ENCODE peak calls at places on chromosomes 1 and 21, in eight cellular contexts. B is astrocyte, G is tibial nerve, K is right lobe of liver, F is chondrocyte, W is progenitor cell of endocrine pancreas, I is GM06990, N is brain microvascular endothelial cell. X is an unnamed sample.

GRCh38 chr21:38914531-38915385 is 109.0 kb downstream of the ETS2 start:
- DNase-seq in N (no peak), W (no peak), G (no peak), K (peak), I (no peak), F (no peak), B (peak), X (no peak)

GRCh38 chr1:185720633-185721272 is 13.4 kb upstream of the HMCN1 start:
- DNase-seq in B (peak), G (no peak), F (no peak), I (no peak), W (no peak), N (peak), K (no peak), X (peak)

GRCh38 chr1:221030121-221030649 is 150.9 kb downstream of the HLX start:
- DNase-seq in B (no peak), G (no peak), N (no peak), F (no peak), K (no peak), W (no peak), I (no peak), X (no peak)

GRCh38 chr1:243883551-243883950 is 33.5 kb upstream of the AKT3 start:
- DNase-seq in I (no peak), W (no peak), B (peak), F (no peak), G (no peak), K (no peak), N (peak), X (peak)

GRCh38 chr1:22582670-22583635 is 19.7 kb downstream of the EPHA8 start:
- DNase-seq in I (no peak), W (no peak), G (no peak), F (no peak), B (no peak), K (no peak), N (no peak), X (no peak)

GRCh38 chr1:22808186-22808845 is 97.7 kb downstream of the EPHB2 start:
- DNase-seq in K (no peak), F (no peak), I (no peak), B (peak), W (no peak), G (no peak), N (peak), X (peak)

GRCh38 chr1:234743866-234744581 is 134.0 kb upstream of the IRF2BP2 start:
- DNase-seq in N (peak), G (no peak), F (no peak), B (peak), K (no peak), W (no peak), I (no peak), X (no peak)

GRCh38 chr1:201429771-201430501 is 8.4 kb upstream of the TNNI1 start:
- DNase-seq in F (no peak), K (peak), W (no peak), B (no peak), N (no peak), G (no peak), I (no peak), X (no peak)

GRCh38 chr1:2160691-2161320 is 33.8 kb downstream of the FAAP20 start:
- DNase-seq in I (no peak), G (no peak), F (no peak), B (no peak), N (no peak), K (no peak), W (no peak), X (no peak)

GRCh38 chr1:159831696-159832225 is 5.1 kb downstream of the SLAMF8 start:
- DNase-seq in W (no peak), K (no peak), G (no peak), B (no peak), I (no peak), F (no peak), N (no peak), X (no peak)

GRCh38 chr1:165903672-165904071 is 76.3 kb downstream of the UCK2 start:
- DNase-seq in N (peak), B (peak), I (no peak), K (no peak), G (no peak), F (no peak), W (no peak), X (peak)

GRCh38 chr1:234980657-234981396 is 147.8 kb downstream of the TOMM20 start:
- DNase-seq in G (peak), F (peak), K (peak), W (no peak), N (peak), B (peak), I (peak), X (peak)

GRCh38 chr1:51192213-51192843 is 43.7 kb upstream of the RNF11 start:
- DNase-seq in B (peak), G (peak), I (no peak), F (no peak), K (no peak), N (peak), W (peak), X (peak)

GRCh38 chr1:53987880-53988279 is 30.1 kb downstream of the LDLRAD1 start:
- DNase-seq in G (no peak), B (no peak), F (no peak), I (no peak), N (no peak), W (no peak), K (no peak), X (peak)

GRCh38 chr1:53568540-53568939 is 109.3 kb downstream of the DMRTB1 start:
- DNase-seq in F (no peak), I (no peak), W (no peak), N (no peak), G (no peak), B (no peak), K (no peak), X (no peak)

GRCh38 chr1:209512821-209513220 is 70.7 kb upstream of the CAMK1G start:
- DNase-seq in W (no peak), F (no peak), B (no peak), K (no peak), G (no peak), N (no peak), I (no peak), X (no peak)

GRCh38 chr1:53139911-53140310 is 2.5 kb downstream of the SLC1A7 start:
- DNase-seq in W (no peak), G (no peak), I (no peak), N (no peak), K (no peak), F (no peak), B (peak), X (peak)

GRCh38 chr1:85550784-85551516 is 29.6 kb upstream of the CCN1 start:
- DNase-seq in I (no peak), B (peak), N (peak), G (no peak), K (no peak), F (no peak), W (no peak), X (no peak)

GRCh38 chr21:25717491-25718139 is 17.1 kb downstream of the ATP5PF start:
- DNase-seq in N (peak), K (no peak), G (no peak), B (peak), I (no peak), F (no peak), W (no peak), X (peak)

GRCh38 chr1:232223887-232224286 is 406.0 kb downstream of the SIPA1L2 start:
- DNase-seq in K (no peak), G (no peak), B (no peak), W (no peak), I (no peak), F (no peak), N (no peak), X (no peak)

GRCh38 chr1:192697771-192698170 is 61.8 kb downstream of the RGS13 start:
- DNase-seq in B (no peak), N (no peak), W (no peak), I (no peak), G (no peak), F (no peak), K (no peak), X (no peak)

GRCh38 chr1:192698731-192699130 is 62.8 kb downstream of the RGS13 start:
- DNase-seq in N (no peak), B (no peak), F (no peak), W (no peak), K (no peak), G (no peak), I (no peak), X (no peak)

GRCh38 chr1:192703283-192704206 is 67.6 kb downstream of the RGS13 start:
- DNase-seq in B (no peak), W (no peak), N (no peak), I (peak), F (no peak), K (no peak), G (no peak), X (no peak)

GRCh38 chr1:192702212-192702993 is 66.5 kb downstream of the RGS13 start:
- DNase-seq in N (peak), F (no peak), I (no peak), G (no peak), K (no peak), W (no peak), B (peak), X (peak)

DNA sequence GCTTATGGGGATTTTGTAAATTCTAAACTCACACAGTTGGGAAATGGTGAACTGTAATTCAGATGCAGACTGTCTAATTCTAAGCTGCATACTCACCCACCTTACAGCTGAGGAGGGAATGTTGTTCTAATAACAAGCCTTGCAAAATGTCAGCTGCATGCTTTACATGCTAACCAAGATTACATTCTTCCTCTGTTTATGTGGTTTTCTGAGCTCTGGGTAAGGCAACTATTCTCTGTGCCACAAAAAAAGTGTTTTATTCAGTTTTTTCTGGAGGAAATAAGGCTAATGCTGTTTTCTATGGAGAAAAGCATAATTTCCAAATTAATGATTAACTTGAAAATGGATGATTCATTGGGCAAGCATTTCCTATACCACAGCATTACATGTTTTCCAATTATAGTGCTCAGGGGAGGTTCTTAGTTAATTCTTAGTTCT is 64.9 kb downstream of the RGS13 start:
- DNase-seq in N (peak), G (no peak), B (peak), F (no peak), I (no peak), W (no peak), K (no peak), X (peak)
- TF ChIP-seq CTCF in N (no peak), G (no peak), B (no peak), F (no peak), I (no peak), W (no peak), K (no peak), X (no peak)

GRCh38 chr1:33497410-33497809 is 25.0 kb downstream of the ZSCAN20 start:
- DNase-seq in B (no peak), K (no peak), G (no peak), N (no peak), F (no peak), W (no peak), I (no peak), X (no peak)

GRCh38 chr1:33502726-33503125 is 30.3 kb downstream of the ZSCAN20 start:
- DNase-seq in N (peak), F (no peak), K (no peak), I (no peak), W (no peak), G (no peak), B (peak), X (peak)

GRCh38 chr1:33501774-33502173 is 29.3 kb downstream of the ZSCAN20 start:
- DNase-seq in N (no peak), B (no peak), G (no peak), K (no peak), I (no peak), W (no peak), F (no peak), X (no peak)

GRCh38 chr1:33501309-33501708 is 28.9 kb downstream of the ZSCAN20 start:
- DNase-seq in F (no peak), I (no peak), N (no peak), W (no peak), G (no peak), B (no peak), K (no peak), X (no peak)

GRCh38 chr1:33500547-33500946 is 28.1 kb downstream of the ZSCAN20 start:
- DNase-seq in F (no peak), G (no peak), I (no peak), N (no peak), B (no peak), W (no peak), K (no peak), X (no peak)
- TF ChIP-seq CTCF in F (peak), G (no peak), I (peak), N (peak), B (peak), W (peak), K (no peak), X (no peak)

GRCh38 chr1:25837253-25837875 is 17.6 kb downstream of the MTFR1L start:
- DNase-seq in G (no peak), K (no peak), I (no peak), F (no peak), B (no peak), N (no peak), W (no peak), X (peak)
- TF ChIP-seq CTCF in G (no peak), K (peak), I (peak), F (peak), B (peak), N (peak), W (peak), X (peak)

GRCh38 chr1:110280126-110280525 is 59.1 kb upstream of the RBM15 start:
- DNase-seq in I (no peak), B (no peak), K (no peak), F (no peak), N (no peak), G (no peak), W (no peak), X (no peak)
- TF ChIP-seq CTCF in I (peak), B (no peak), K (no peak), F (no peak), N (no peak), G (no peak), W (no peak), X (no peak)

DNA sequence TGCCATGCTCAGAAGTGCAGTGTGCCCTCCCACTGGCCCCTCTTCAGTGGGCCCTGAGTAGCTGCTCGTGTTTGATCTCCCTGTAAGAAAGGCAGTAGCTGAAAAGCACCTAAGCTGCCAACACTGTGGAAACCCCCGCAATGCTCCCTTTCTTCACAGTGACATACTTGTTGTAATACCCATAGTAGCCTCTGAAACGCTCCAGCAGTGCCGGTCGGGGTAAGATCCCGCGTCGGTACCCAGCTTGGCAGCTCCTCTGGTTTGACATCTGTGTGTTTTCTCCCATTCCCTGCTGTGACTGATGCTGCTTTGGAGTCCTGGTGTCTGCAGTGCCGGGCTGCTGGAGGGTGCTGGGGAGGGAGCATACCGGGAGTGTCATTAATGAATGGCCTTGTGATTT is 3.6 kb downstream of the CHAF1B start:
- DNase-seq in F (no peak), B (peak), I (peak), W (no peak), K (no peak), G (no peak), N (peak), X (no peak)
- TF ChIP-seq CTCF in F (peak), B (peak), I (no peak), W (peak), K (no peak), G (no peak), N (peak), X (no peak)

DNA sequence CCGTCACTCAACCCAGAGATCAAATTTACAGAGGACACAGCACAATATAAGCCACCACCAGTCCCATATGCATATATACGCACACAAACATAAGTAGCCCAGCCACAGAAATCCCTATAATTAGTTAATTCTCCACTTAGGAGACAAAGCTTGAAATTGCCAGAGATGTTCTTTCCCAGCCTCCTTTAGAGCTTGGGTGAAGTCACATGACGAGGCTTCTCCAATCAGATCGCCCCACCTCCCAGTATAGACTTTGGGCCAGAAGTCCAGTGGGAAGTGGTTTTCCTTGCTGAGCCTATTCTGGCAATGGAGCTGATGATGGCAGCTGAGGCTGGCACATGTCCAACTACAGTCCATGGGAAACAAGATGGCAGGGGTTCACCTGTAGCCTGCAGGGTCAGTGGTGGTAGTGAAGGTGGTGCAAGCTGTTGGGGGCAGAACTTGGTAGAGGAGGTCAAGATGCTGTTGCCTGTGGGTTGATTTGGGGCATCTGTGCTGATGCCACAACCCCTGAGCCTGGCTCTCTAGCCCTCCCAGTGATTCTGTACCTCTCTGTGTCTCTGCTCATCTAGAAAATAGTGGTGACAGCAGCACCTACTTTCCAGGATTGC is 535.9 kb downstream of the MATN1 start:
- DNase-seq in W (no peak), K (no peak), F (no peak), I (no peak), G (no peak), N (no peak), B (no peak), X (no peak)
- TF ChIP-seq CTCF in W (no peak), K (no peak), F (no peak), I (no peak), G (no peak), N (no peak), B (no peak), X (no peak)

GRCh38 chr1:218472885-218473284 is 127.7 kb downstream of the TGFB2 start:
- DNase-seq in I (no peak), B (no peak), K (no peak), W (no peak), F (no peak), G (no peak), N (no peak), X (no peak)
- TF ChIP-seq CTCF in I (no peak), B (no peak), K (no peak), W (no peak), F (no peak), G (no peak), N (no peak), X (no peak)

GRCh38 chr1:78554840-78555239 is 64.1 kb downstream of the PTGFR start:
- DNase-seq in N (no peak), B (no peak), F (no peak), W (no peak), I (no peak), G (no peak), K (no peak), X (no peak)

GRCh38 chr1:78559680-78560079 is 60.6 kb upstream of the IFI44L start:
- DNase-seq in I (no peak), B (no peak), F (no peak), K (no peak), N (no peak), G (no peak), W (no peak), X (no peak)

GRCh38 chr1:78549366-78549765 is 58.6 kb downstream of the PTGFR start:
- DNase-seq in F (no peak), W (no peak), B (no peak), G (no peak), K (no peak), N (no peak), I (no peak), X (no peak)

DNA sequence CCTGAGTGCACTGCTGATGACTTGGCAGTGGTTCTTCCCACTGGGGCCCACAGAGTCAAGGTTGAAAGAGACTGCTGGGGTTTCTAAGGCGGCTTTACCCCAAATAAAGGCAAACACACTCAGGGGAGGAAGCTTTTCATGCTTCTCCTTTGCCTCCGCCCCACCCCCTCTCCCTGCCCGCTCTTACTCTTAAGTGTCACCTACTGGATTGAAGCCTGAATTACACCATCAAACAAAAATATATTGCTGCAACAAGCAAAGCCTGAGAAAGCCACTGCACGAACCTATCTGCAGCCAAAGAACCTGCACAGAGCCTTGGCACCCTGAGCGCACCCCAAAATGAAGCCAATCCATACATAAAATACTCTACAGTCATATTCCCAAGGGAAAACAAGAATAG is 63.1 kb downstream of the PTGFR start:
- DNase-seq in B (no peak), W (no peak), G (no peak), N (no peak), K (no peak), I (no peak), F (no peak), X (no peak)
- TF ChIP-seq CTCF in B (no peak), W (no peak), G (no peak), N (peak), K (no peak), I (peak), F (peak), X (no peak)

DNA sequence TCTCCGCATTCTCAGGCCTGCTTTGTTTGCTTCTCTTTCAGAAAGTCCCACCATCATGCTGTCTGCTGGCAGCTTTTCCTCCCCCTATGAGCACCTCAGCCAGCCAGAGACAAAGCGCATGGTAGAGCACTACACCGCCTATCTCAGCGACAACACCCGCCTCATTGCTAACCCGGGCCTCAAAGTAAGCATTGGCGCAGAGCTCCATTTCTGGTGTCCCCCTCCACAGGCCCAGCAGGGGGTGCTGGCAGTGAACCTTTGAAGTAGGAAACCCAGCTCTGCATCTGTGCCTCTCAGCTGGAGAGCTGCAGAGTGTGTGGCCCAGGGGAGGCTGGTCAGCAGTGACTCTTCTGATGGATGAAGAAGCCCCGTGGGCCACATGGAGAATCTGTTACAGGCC is 81.2 kb upstream of the RAVER2 start:
- DNase-seq in K (no peak), I (peak), F (no peak), W (no peak), B (peak), G (no peak), N (peak), X (peak)
- TF ChIP-seq CTCF in K (peak), I (peak), F (peak), W (peak), B (peak), G (no peak), N (peak), X (peak)

GRCh38 chr1:14377386-14377785 is 221.1 kb upstream of the KAZN start:
- DNase-seq in N (no peak), F (no peak), B (peak), W (no peak), K (no peak), G (no peak), I (no peak), X (peak)
- TF ChIP-seq CTCF in N (no peak), F (no peak), B (no peak), W (no peak), K (no peak), G (no peak), I (no peak), X (no peak)